ENCODE peak calls at places on chromosomes 5 and 9, in five cellular contexts. O, Y, C, B and W are unnamed samples.

GRCh38 chr9:19379283-19379682 is 753 bp downstream of the RPS6 start:
- DNase-seq in Y (peak; percentile 55), O (no peak), C (no peak), B (no peak), W (no peak)

GRCh38 chr5:31763399-31763798 is 124.5 kb downstream of the PDZD2 start:
- DNase-seq in O (no peak), B (no peak), Y (no peak), C (no peak), W (no peak)

GRCh38 chr9:106864533-106865143 is 1.7 kb downstream of the ZNF462 start:
- DNase-seq in B (no peak), Y (no peak), C (no peak), O (no peak), W (no peak)

GRCh38 chr9:78316151-78316892 is 19.4 kb downstream of the PSAT1 start:
- DNase-seq in O (no peak), Y (no peak), B (no peak), C (no peak), W (no peak)

GRCh38 chr5:134001938-134002731 is 2.6 kb downstream of the VDAC1 start:
- DNase-seq in C (no peak), O (no peak), Y (no peak), B (no peak), W (no peak)

GRCh38 chr9:135780086-135780485 is 78.1 kb downstream of the KCNT1 start:
- DNase-seq in O (no peak), Y (no peak), C (no peak), B (no peak), W (no peak)

GRCh38 chr9:31347082-31347617 is 1037.3 kb upstream of the ACO1 start:
- DNase-seq in C (no peak), B (peak; percentile 30), O (no peak), Y (peak; percentile 41), W (peak; percentile 74)

GRCh38 chr9:119333507-119334229 is 35.6 kb downstream of the BRINP1 start:
- DNase-seq in O (no peak), C (no peak), B (no peak), Y (no peak), W (no peak)

GRCh38 chr9:110351009-110351467 is 13.4 kb upstream of the TXNDC8 start:
- DNase-seq in O (no peak), B (no peak), C (peak; percentile 51), Y (no peak), W (no peak)

GRCh38 chr9:93963969-93964368 is 8.8 kb upstream of the BARX1 start:
- DNase-seq in C (no peak), Y (no peak), B (no peak), O (no peak), W (no peak)

GRCh38 chr5:62124266-62124665 is 181.7 kb upstream of the KIF2A start:
- DNase-seq in C (no peak), O (no peak), B (no peak), Y (no peak), W (no peak)

GRCh38 chr5:102651466-102651865 is 103.6 kb upstream of the PAM start:
- DNase-seq in Y (no peak), O (no peak), B (no peak), C (no peak), W (no peak)

GRCh38 chr5:71454913-71455312 is 538 bp upstream of the BDP1 start:
- DNase-seq in C (no peak), O (no peak), B (no peak), Y (no peak), W (no peak)

GRCh38 chr9:73180373-73180772 is 28.7 kb downstream of the ANXA1 start:
- DNase-seq in Y (no peak), C (no peak), O (no peak), B (no peak), W (no peak)

GRCh38 chr5:21152611-21153010 is 1164.6 kb upstream of the CDH18 start:
- DNase-seq in B (no peak), C (no peak), O (no peak), Y (no peak), W (no peak)

GRCh38 chr9:33165263-33166151 is 1.6 kb downstream of the B4GALT1 start:
- DNase-seq in C (no peak), Y (no peak), O (no peak), B (peak; percentile 17), W (peak; percentile 51)

GRCh38 chr5:82356808-82357671 is 78.9 kb upstream of the RPS23 start:
- DNase-seq in O (peak; percentile 67), B (peak; percentile 95), C (peak; percentile 98), Y (no peak), W (peak; percentile 85)

GRCh38 chr9:462611-463010 is 247.9 kb downstream of the DOCK8 start:
- DNase-seq in C (no peak), Y (no peak), O (no peak), B (no peak), W (no peak)

DNA sequence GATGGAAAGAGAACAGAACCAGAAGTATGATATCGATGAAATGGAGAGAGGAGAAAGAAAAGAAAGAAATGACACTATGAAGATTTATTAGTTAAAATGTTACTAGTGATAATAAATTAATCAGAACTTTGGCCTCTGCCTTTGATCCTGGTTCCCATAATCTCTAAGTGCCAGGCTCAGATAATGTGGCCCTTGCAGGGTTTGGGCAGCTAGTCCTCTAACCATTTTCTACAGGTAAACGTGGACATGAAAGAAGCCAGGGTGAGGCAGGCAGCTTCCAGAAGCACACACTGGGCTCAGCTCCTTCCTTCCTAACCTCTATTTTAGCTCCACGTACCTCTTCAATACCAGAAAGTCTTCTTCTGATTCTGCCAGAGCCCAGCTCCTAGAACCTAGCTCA is 30.6 kb downstream of the SYK start:
- DNase-seq in B (no peak), O (no peak), C (no peak), Y (no peak), W (no peak)
- H3K4me1 ChIP-seq in B (no peaks in the 10 kb centered on the region), O (no peaks in the 10 kb centered on the region), C (no peaks in the 10 kb centered on the region), Y (peaks cover 77% of the 10 kb centered on the region), W (no peaks in the 10 kb centered on the region)

GRCh38 chr5:139905401-139905800 is 109.8 kb downstream of the PSD2 start:
- DNase-seq in O (peak; percentile 53), B (no peak), Y (no peak), C (no peak), W (no peak)

GRCh38 chr5:139903805-139904565 is 108.4 kb downstream of the PSD2 start:
- DNase-seq in O (peak; percentile 64), Y (no peak), B (no peak), C (no peak), W (no peak)

GRCh38 chr5:139903450-139903804 is 107.8 kb downstream of the PSD2 start:
- DNase-seq in C (no peak), O (peak; percentile 37), Y (no peak), B (no peak), W (no peak)

GRCh38 chr5:139906661-139907060 is 111.1 kb downstream of the PSD2 start:
- DNase-seq in Y (no peak), B (no peak), C (no peak), O (no peak), W (no peak)

GRCh38 chr5:139904566-139905400 is 109.2 kb downstream of the PSD2 start:
- DNase-seq in Y (no peak), B (no peak), O (peak; percentile 56), C (no peak), W (no peak)
- H3K4me3 ChIP-seq in Y (no peak overlapping the region), B (no peak overlapping the region), O (peak overlapping the region; percentile 46), C (peak overlapping the region; percentile 40), W (no peak overlapping the region)

GRCh38 chr9:7436754-7437153 is 362.8 kb downstream of the DMAC1 start:
- DNase-seq in O (no peak), Y (no peak), C (no peak), B (no peak), W (no peak)
- H3K4me1 ChIP-seq in O (no peaks in the 10 kb centered on the region), Y (no peaks in the 10 kb centered on the region), C (no peaks in the 10 kb centered on the region), B (no peaks in the 10 kb centered on the region), W (no peaks in the 10 kb centered on the region)

GRCh38 chr5:93057311-93057710 is 523.7 kb downstream of the NR2F1-AS1 start:
- DNase-seq in B (no peak), Y (no peak), C (no peak), O (no peak), W (no peak)
- H3K4me3 ChIP-seq in B (no peak overlapping the region), Y (no peak overlapping the region), C (no peak overlapping the region), O (no peak overlapping the region), W (no peak overlapping the region)

GRCh38 chr5:1224631-1225030 is 550 bp upstream of the SLC6A18 start:
- DNase-seq in Y (no peak), O (no peak), B (no peak), C (no peak), W (no peak)
- H3K4me1 ChIP-seq in Y (no peaks in the 10 kb centered on the region), O (no peaks in the 10 kb centered on the region), B (peaks cover 16% of the 10 kb centered on the region), C (peaks cover 3% of the 10 kb centered on the region), W (no peaks in the 10 kb centered on the region)

GRCh38 chr5:88389248-88390006 is 120.8 kb upstream of the TMEM161B start:
- DNase-seq in B (no peak), O (no peak), Y (no peak), C (no peak), W (no peak)

GRCh38 chr5:88391116-88391515 is 122.5 kb upstream of the TMEM161B start:
- DNase-seq in O (no peak), Y (no peak), B (no peak), C (no peak), W (no peak)

GRCh38 chr5:88384901-88385300 is 116.3 kb upstream of the TMEM161B start:
- DNase-seq in C (no peak), O (no peak), B (no peak), Y (no peak), W (no peak)

GRCh38 chr5:88390007-88390385 is 121.4 kb upstream of the TMEM161B start:
- DNase-seq in C (no peak), B (no peak), O (no peak), Y (no peak), W (no peak)

DNA sequence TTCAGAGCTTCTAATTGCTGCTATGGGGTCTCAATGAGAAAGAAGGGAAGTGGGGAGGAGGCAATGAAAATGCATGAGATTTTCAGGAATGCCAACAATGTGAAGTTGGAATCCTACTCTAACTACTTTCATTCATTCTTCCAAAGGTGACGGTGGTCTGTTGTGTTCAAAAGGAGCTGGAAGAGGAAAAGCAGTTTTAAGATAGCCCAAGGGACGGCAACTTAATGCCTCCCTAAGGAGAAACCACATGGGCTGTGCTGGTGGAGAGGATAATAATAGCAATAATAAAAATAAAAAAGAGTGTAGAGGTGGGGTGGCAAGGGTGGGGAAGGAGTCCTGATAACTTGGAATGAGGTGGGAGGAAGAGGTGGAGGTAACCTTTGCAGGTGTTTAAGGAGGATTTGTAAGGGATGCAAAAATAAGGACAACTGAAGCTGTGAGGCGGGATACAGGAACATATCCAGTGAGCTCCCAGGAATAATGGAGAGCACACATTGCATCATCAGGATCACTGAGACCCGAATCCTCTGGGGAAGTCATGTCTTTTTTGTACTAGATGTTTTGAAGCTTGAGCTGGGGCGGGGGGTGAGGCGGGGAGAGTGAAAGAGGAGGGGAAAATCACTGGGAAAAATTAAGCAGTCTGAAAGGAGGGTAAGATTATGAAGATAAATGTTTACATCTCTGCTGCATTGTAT is 120.0 kb upstream of the TMEM161B start:
- DNase-seq in Y (no peak), O (no peak), B (no peak), C (no peak), W (no peak)
- H3K4me3 ChIP-seq in Y (no peak overlapping the region), O (no peak overlapping the region), B (no peak overlapping the region), C (no peak overlapping the region), W (no peak overlapping the region)

DNA sequence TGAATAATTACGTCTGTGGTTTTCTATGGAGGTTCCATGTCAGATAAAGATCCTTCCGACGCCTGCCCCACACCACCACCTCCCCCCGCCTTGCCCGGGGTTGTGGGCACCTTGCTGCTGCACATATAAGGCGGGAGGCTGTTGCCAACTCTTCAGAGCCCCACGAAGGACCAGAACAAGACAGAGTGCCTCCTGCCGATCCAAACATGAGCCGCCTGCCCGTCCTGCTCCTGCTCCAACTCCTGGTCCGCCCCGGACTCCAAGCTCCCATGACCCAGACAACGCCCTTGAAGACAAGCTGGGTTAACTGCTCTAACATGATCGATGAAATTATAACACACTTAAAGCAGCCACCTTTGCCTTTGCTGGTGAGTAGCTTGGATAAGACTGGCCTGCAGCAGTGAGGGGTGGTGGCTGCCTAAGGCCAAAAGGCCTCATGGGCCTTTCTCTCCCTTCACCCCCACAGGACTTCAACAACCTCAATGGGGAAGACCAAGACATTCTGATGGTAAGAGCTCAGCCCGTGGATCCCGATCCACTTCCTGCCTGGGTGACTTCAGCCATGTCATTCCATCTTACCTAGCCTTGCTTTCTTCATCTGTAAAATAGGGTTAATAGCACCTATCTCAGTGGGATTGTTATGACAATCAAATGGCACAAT is at the start of gene IL3:
- DNase-seq in C (no peak), B (no peak), Y (no peak), O (peak; percentile 51), W (no peak)
- H3K4me1 ChIP-seq in C (no peaks in the 10 kb centered on the region), B (no peaks in the 10 kb centered on the region), Y (no peaks in the 10 kb centered on the region), O (no peaks in the 10 kb centered on the region), W (peaks cover 31% of the 10 kb centered on the region)